ENCODE peak calls at places on chromosomes 12 and 14, in ten cellular contexts. One of them, this sample, is unnamed.

GRCh38 chr14:101405931-101406330 is 155.4 kb upstream of the DIO3 start:
- DNase-seq in HuH-7.5: no peak
- DNase-seq in body of pancreas: no peak
- DNase-seq in anterior cingulate cortex: no peak
- DNase-seq in caudate nucleus: no peak
- DNase-seq in cardiac muscle cell: no peak
- DNase-seq in CD8-positive, alpha-beta T cell: no peak
- DNase-seq in endothelial cell: no peak
- DNase-seq in astrocyte of the spinal cord: no peak
- DNase-seq in thyroid gland: no peak
- DNase-seq in this sample: no peak

GRCh38 chr14:50619569-50620141 is 48.5 kb downstream of the SAV1 start:
- DNase-seq in HuH-7.5: no peak
- DNase-seq in body of pancreas: no peak
- DNase-seq in anterior cingulate cortex: no peak
- DNase-seq in caudate nucleus: no peak
- DNase-seq in cardiac muscle cell: peak
- DNase-seq in CD8-positive, alpha-beta T cell: no peak
- DNase-seq in endothelial cell: no peak
- DNase-seq in astrocyte of the spinal cord: peak
- DNase-seq in thyroid gland: no peak
- DNase-seq in this sample: no peak

GRCh38 chr12:118249547-118249946 is 113.6 kb downstream of the PEBP1 start:
- DNase-seq in HuH-7.5: no peak
- DNase-seq in body of pancreas: no peak
- DNase-seq in anterior cingulate cortex: no peak
- DNase-seq in caudate nucleus: no peak
- DNase-seq in cardiac muscle cell: no peak
- DNase-seq in CD8-positive, alpha-beta T cell: no peak
- DNase-seq in endothelial cell: no peak
- DNase-seq in astrocyte of the spinal cord: no peak
- DNase-seq in thyroid gland: no peak
- DNase-seq in this sample: no peak

GRCh38 chr12:49979791-49980190 is 7.0 kb downstream of the AQP6 start:
- DNase-seq in HuH-7.5: no peak
- DNase-seq in body of pancreas: no peak
- DNase-seq in anterior cingulate cortex: no peak
- DNase-seq in caudate nucleus: no peak
- DNase-seq in cardiac muscle cell: no peak
- DNase-seq in CD8-positive, alpha-beta T cell: no peak
- DNase-seq in endothelial cell: no peak
- DNase-seq in astrocyte of the spinal cord: no peak
- DNase-seq in thyroid gland: no peak
- DNase-seq in this sample: peak

GRCh38 chr12:3365416-3366385 is 125.3 kb upstream of the PRMT8 start:
- DNase-seq in HuH-7.5: no peak
- DNase-seq in body of pancreas: peak
- DNase-seq in anterior cingulate cortex: peak
- DNase-seq in caudate nucleus: peak
- DNase-seq in cardiac muscle cell: peak
- DNase-seq in CD8-positive, alpha-beta T cell: no peak
- DNase-seq in endothelial cell: peak
- DNase-seq in astrocyte of the spinal cord: no peak
- DNase-seq in thyroid gland: peak
- DNase-seq in this sample: peak

GRCh38 chr12:81888341-81888740 is 129.2 kb upstream of the PPFIA2 start:
- DNase-seq in HuH-7.5: no peak
- DNase-seq in body of pancreas: no peak
- DNase-seq in anterior cingulate cortex: no peak
- DNase-seq in caudate nucleus: no peak
- DNase-seq in cardiac muscle cell: no peak
- DNase-seq in CD8-positive, alpha-beta T cell: no peak
- DNase-seq in endothelial cell: no peak
- DNase-seq in astrocyte of the spinal cord: peak
- DNase-seq in thyroid gland: no peak
- DNase-seq in this sample: no peak

GRCh38 chr12:49808686-49809368 is 19.4 kb downstream of the NCKAP5L start:
- DNase-seq in HuH-7.5: no peak
- DNase-seq in body of pancreas: peak
- DNase-seq in anterior cingulate cortex: peak
- DNase-seq in caudate nucleus: peak
- DNase-seq in cardiac muscle cell: no peak
- DNase-seq in CD8-positive, alpha-beta T cell: no peak
- DNase-seq in endothelial cell: no peak
- DNase-seq in astrocyte of the spinal cord: peak
- DNase-seq in thyroid gland: no peak
- DNase-seq in this sample: peak

GRCh38 chr12:116053479-116054195 is 223.9 kb downstream of the MED13L start:
- DNase-seq in HuH-7.5: peak
- DNase-seq in body of pancreas: peak
- DNase-seq in anterior cingulate cortex: peak
- DNase-seq in caudate nucleus: peak
- DNase-seq in cardiac muscle cell: no peak
- DNase-seq in CD8-positive, alpha-beta T cell: no peak
- DNase-seq in endothelial cell: no peak
- DNase-seq in astrocyte of the spinal cord: peak
- DNase-seq in thyroid gland: peak
- DNase-seq in this sample: no peak

GRCh38 chr12:27973487-27973890 is 956 bp upstream of the PTHLH start:
- DNase-seq in HuH-7.5: peak
- DNase-seq in body of pancreas: no peak
- DNase-seq in anterior cingulate cortex: no peak
- DNase-seq in caudate nucleus: no peak
- DNase-seq in cardiac muscle cell: no peak
- DNase-seq in CD8-positive, alpha-beta T cell: no peak
- DNase-seq in endothelial cell: no peak
- DNase-seq in astrocyte of the spinal cord: no peak
- DNase-seq in thyroid gland: peak
- DNase-seq in this sample: no peak

GRCh38 chr14:103593577-103593976 is 30.8 kb downstream of the COA8 start:
- DNase-seq in HuH-7.5: no peak
- DNase-seq in body of pancreas: no peak
- DNase-seq in anterior cingulate cortex: no peak
- DNase-seq in caudate nucleus: no peak
- DNase-seq in cardiac muscle cell: no peak
- DNase-seq in CD8-positive, alpha-beta T cell: no peak
- DNase-seq in endothelial cell: peak
- DNase-seq in astrocyte of the spinal cord: no peak
- DNase-seq in thyroid gland: no peak
- DNase-seq in this sample: no peak

GRCh38 chr12:120229071-120229582 is 28.2 kb upstream of the RPLP0 start:
- DNase-seq in HuH-7.5: no peak
- DNase-seq in body of pancreas: no peak
- DNase-seq in anterior cingulate cortex: no peak
- DNase-seq in caudate nucleus: no peak
- DNase-seq in cardiac muscle cell: peak
- DNase-seq in CD8-positive, alpha-beta T cell: no peak
- DNase-seq in endothelial cell: no peak
- DNase-seq in astrocyte of the spinal cord: no peak
- DNase-seq in thyroid gland: no peak
- DNase-seq in this sample: no peak